ENCODE peak calls at places on chromosomes 16 and 17, in five cellular contexts. P, S, G, C and L are unnamed samples.
A peak's percentile ranks its signal among the peaks of the same experiment; 100 is the strongest.

GRCh38 chr17:30449480-30449879 is 27.7 kb upstream of the GOSR1 start:
- DNase-seq in G (no peak), S (no peak), P (no peak), C (no peak), L (no peak)

GRCh38 chr17:57424777-57425188 is 168.5 kb downstream of the MSI2 start:
- DNase-seq in P (no peak), C (no peak), S (no peak), G (no peak), L (no peak)

GRCh38 chr17:8900207-8900606 is 32.7 kb upstream of the PIK3R6 start:
- DNase-seq in P (no peak), G (no peak), C (no peak), S (no peak), L (no peak)

GRCh38 chr16:85235988-85236831 is 123.9 kb upstream of the CIBAR2 start:
- DNase-seq in P (no peak), S (no peak), C (no peak), G (no peak), L (no peak)

GRCh38 chr16:79994413-79994812 is 393.9 kb upstream of the MAF start:
- DNase-seq in G (no peak), C (peak; percentile 43), S (no peak), P (no peak), L (no peak)

GRCh38 chr16:57125969-57126368 is 33.6 kb downstream of the CPNE2 start:
- DNase-seq in P (no peak), C (no peak), S (no peak), G (no peak), L (no peak)

GRCh38 chr17:40542562-40543411 is 22.5 kb downstream of the CCR7 start:
- DNase-seq in S (peak; percentile 98), C (no peak), P (peak; percentile 50), G (peak; percentile 100), L (peak; percentile 38)

GRCh38 chr16:86515420-86515779 is 5.1 kb downstream of the FOXF1 start:
- DNase-seq in G (no peak), P (no peak), S (peak; percentile 75), C (no peak), L (no peak)